ENCODE peak calls at places on chromosomes 1 and 21, in six cellular contexts. M is HL-60; R is CD8-positive, alpha-beta T cell; A is tibial artery; X is psoas muscle; O is cardiac muscle cell. C is an unnamed sample.
A peak's percentile ranks its signal among the peaks of the same experiment; 100 is the strongest.

GRCh38 chr21:35343046-35343816 is 294.1 kb upstream of the RUNX1 start:
- DNase-seq in R (no peak), X (no peak), M (no peak), A (no peak), O (peak; percentile 40), C (no peak)

GRCh38 chr1:99590578-99591209 is 55.2 kb upstream of the PALMD start:
- DNase-seq in M (no peak), A (no peak), R (no peak), X (peak; percentile 25), O (peak; percentile 87), C (peak; percentile 22)

GRCh38 chr1:204844326-204844725 is 26.3 kb upstream of the NFASC start:
- DNase-seq in M (no peak), R (no peak), X (no peak), A (no peak), O (no peak), C (no peak)

GRCh38 chr1:67013573-67013972 is 40.4 kb downstream of the SLC35D1 start:
- DNase-seq in R (no peak), M (no peak), X (no peak), O (peak; percentile 64), A (no peak), C (no peak)

GRCh38 chr1:222950892-222951291 is 136.1 kb downstream of the DISP1 start:
- DNase-seq in A (no peak), X (no peak), R (no peak), O (no peak), M (no peak), C (no peak)

GRCh38 chr1:109298666-109299086 is 8.1 kb downstream of the MYBPHL start:
- DNase-seq in X (peak; percentile 48), A (no peak), M (no peak), R (no peak), O (peak; percentile 52), C (peak; percentile 66)

GRCh38 chr1:10785855-10786638 is 10.4 kb downstream of the CASZ1 start:
- DNase-seq in O (no peak), M (no peak), X (no peak), R (no peak), A (no peak), C (no peak)

GRCh38 chr1:151047925-151048644 is 534 bp downstream of the C1orf56 start:
- DNase-seq in M (no peak), X (peak; percentile 72), O (peak; percentile 79), A (peak; percentile 87), R (peak; percentile 83), C (peak; percentile 73)

GRCh38 chr21:29149771-29150425 is 19.5 kb downstream of the MAP3K7CL start:
- DNase-seq in M (no peak), O (peak; percentile 42), X (no peak), R (no peak), A (no peak), C (no peak)

GRCh38 chr1:87435484-87435883 is 106.8 kb downstream of the LMO4 start:
- DNase-seq in R (no peak), A (no peak), M (no peak), X (no peak), O (peak; percentile 92), C (no peak)

GRCh38 chr1:202122639-202123335 is at the start of gene GPR37L1:
- DNase-seq in O (peak; percentile 68), M (no peak), X (peak; percentile 50), R (no peak), A (peak; percentile 81), C (no peak)

GRCh38 chr1:160741597-160742348 is 2.7 kb downstream of the SLAMF7 start:
- DNase-seq in A (no peak), X (no peak), O (no peak), M (no peak), R (no peak), C (no peak)

GRCh38 chr21:41361786-41362604 is at the start of gene MX2:
- DNase-seq in A (peak; percentile 78), R (peak; percentile 85), O (peak; percentile 93), X (peak; percentile 77), M (peak; percentile 83), C (peak; percentile 85)

GRCh38 chr1:156508955-156509234 is 8.3 kb upstream of the MEF2D start:
- DNase-seq in R (no peak), O (no peak), X (no peak), M (no peak), A (no peak), C (no peak)

GRCh38 chr1:59041878-59042277 is 255.0 kb upstream of the FGGY start:
- DNase-seq in A (no peak), O (peak; percentile 83), M (no peak), X (no peak), R (no peak), C (no peak)

GRCh38 chr1:200409761-200410565 is at the start of gene ZNF281:
- DNase-seq in R (peak; percentile 96), M (peak; percentile 77), O (peak; percentile 95), A (peak; percentile 96), X (peak; percentile 96), C (peak; percentile 96)

GRCh38 chr1:200409203-200409760 is 554 bp downstream of the ZNF281 start:
- DNase-seq in M (no peak), O (peak; percentile 42), A (peak; percentile 66), R (no peak), X (peak; percentile 48), C (peak; percentile 39)

GRCh38 chr1:200411406-200412257 is 1.8 kb upstream of the ZNF281 start:
- DNase-seq in R (no peak), O (no peak), X (no peak), A (no peak), M (no peak), C (no peak)

GRCh38 chr1:200414657-200415056 is 4.8 kb upstream of the ZNF281 start:
- DNase-seq in R (no peak), X (no peak), A (no peak), O (no peak), M (no peak), C (no peak)

GRCh38 chr1:200410566-200410878 is 686 bp upstream of the ZNF281 start:
- DNase-seq in X (no peak), R (no peak), A (no peak), M (peak; percentile 38), O (no peak), C (no peak)
- H3K27ac ChIP-seq in X (peak overlapping the region; percentile 96), R (peak overlapping the region; percentile 71), A (peak overlapping the region; percentile 74), M (peak overlapping the region; percentile 94), O (peak overlapping the region; percentile 21), C (no peak overlapping the region)

DNA sequence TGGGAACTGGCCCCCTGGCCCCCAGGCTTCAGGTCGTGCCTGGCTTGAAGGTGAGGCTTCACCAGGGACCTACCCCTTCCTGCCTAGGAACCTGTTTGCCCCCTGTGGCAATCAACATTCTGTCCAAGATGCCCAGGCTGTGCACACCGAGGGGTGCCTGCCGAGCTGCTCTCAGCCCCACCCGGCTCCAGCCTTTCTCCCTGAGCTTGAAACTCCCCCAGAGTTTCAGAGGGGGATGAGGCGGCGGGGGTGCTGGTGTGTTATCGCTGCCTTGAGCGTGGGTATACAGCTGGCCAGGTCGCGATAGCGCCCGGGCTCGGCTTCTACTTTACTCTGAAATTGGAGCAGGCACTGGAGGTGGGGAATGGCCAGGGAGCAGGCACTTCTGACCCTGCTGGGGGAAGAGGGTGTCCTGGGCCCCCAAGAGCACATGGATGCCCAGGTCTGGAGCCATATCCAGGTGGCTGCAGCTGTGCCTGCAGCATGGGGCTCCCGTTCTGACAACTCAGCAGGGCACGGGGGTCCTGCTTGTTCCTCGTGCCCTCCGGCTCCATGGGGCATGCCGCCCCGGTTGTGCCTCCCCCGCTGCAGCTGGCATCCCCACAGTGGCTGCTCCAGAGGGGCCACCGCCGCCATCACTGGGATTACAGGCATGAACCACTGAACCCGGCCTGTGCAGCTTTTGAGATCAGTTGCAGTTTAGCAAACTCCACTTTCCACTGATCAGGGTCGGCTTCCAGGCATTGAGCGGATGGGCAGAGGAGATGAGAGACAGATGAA is 29.8 kb downstream of the RYR2 start:
- DNase-seq in R (no peak), M (no peak), X (no peak), A (no peak), O (no peak), C (no peak)
- TF ChIP-seq CTCF in R (no peak), M (no peak), X (no peak), A (no peak), O (no peak), C (no peak)

GRCh38 chr1:45644661-45645060 is 20.8 kb upstream of the CCDC17 start:
- DNase-seq in M (no peak), A (no peak), O (no peak), X (no peak), R (no peak), C (no peak)
- H3K4me3 ChIP-seq in M (no peak overlapping the region), A (no peak overlapping the region), O (no peak overlapping the region), X (no peak overlapping the region), R (no peak overlapping the region), C (no peak overlapping the region)

GRCh38 chr1:55575571-55576279 is 360.6 kb upstream of the USP24 start:
- DNase-seq in O (no peak), M (no peak), R (no peak), X (peak; percentile 54), A (peak; percentile 91), C (no peak)
- H3K27ac ChIP-seq in O (no peak overlapping the region), M (no peak overlapping the region), R (no peak overlapping the region), X (no peak overlapping the region), A (peak overlapping the region; percentile 57), C (no peak overlapping the region)

DNA sequence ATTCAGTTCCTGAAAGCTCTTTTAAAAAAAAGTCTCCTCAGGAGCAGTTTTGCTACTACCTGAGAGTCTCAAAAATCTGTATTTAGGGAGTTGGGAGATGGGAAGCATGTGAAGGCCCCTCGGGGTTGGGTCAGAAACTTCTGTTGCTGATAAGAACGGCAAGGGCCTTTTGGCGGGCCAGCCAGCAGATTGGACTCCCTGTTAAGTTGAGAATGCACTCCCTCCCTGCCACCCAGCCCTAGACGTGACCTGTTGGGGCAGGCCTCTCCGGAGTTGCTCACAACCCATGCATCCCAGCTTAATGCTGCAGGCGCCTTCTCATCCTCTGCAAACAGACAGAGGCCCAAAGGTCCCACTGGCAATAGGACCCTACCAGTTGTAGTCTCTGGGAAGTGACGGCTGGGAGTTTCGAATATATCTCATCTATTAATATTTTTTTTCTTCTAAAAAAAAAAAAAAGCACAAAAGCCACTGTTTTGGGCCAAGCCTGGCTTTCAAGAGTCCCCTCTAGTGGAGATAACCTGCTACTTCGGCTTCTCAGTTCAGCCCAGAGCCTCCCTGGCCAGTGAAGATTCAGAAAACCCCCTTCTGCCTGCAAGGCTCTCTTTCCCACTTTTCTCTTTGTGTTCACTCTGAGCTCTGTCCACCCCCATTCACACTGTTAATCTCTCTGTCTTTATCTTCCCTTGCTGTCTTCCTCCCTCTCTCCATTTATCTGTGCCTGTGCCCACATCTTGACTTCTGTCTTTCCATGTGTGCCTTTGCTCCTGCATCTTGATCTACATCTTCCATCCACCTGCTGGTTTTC is 5.3 kb downstream of the PLXNA2 start:
- DNase-seq in R (no peak), O (peak; percentile 74), M (no peak), A (no peak), X (no peak), C (no peak)
- TF ChIP-seq CTCF in R (peak; percentile 53), O (peak; percentile 83), M (peak; percentile 27), A (peak; percentile 59), X (peak; percentile 76), C (peak; percentile 72)

DNA sequence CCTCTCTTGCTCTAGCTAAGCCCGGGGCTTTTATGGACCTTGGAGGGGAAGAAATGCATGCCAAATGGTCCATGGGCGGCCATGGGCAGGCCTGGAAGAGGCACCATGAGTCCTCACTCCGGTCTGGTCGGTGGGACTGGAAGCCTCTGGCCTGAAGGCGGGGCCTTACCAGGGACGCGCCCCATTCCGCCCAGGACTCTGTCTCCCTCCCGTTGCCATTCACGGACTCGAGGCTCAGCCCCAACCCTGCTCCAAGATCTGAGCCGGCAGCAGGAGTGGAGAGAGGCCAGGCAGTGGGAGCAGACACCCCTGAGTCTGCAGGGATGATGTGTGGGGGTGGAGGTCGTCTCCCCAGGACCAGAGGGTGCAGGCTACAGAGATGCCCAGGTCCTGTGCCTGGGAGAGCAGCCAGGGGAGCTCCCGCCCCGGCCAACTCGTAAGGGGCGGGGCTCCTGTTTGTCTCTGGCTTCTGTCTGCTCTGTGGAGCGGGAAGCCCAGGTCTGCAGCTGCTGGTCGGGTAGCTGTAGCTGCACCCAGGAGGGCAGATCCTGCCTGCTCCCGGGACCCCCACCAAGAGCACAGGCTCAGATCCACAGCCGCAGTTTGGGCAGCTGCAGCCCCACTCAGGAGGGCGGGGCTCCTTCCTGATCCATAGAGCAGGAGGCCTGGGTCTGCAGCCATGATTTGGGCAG is 8.3 kb upstream of the KANK4 start:
- DNase-seq in A (no peak), X (no peak), R (no peak), M (no peak), O (no peak), C (no peak)
- H3K4me3 ChIP-seq in A (no peak overlapping the region), X (no peak overlapping the region), R (no peak overlapping the region), M (no peak overlapping the region), O (no peak overlapping the region), C (no peak overlapping the region)

C was measured in heart right ventricle.